ENCODE peak calls at places on chromosomes 1 and 21, in seven cellular contexts. Y is foreskin fibroblast; I is activated CD8-positive, alpha-beta memory T cell treated with anti-CD3 and anti-CD28 coated beads for 1 hour; G is cardiac fibroblast; H is OCI-LY7; B is neural progenitor cell; O is fibroblast of pulmonary artery. P is an unnamed sample.

GRCh38 chr21:38349111-38349746 is 92.4 kb downstream of the KCNJ15 start:
- DNase-seq in Y (no peak), I (no peak), G (peak), H (no peak), B (no peak), O (peak), P (no peak)

GRCh38 chr1:22836846-22837245 is 126.2 kb downstream of the EPHB2 start:
- DNase-seq in Y (no peak), I (no peak), G (no peak), H (no peak), B (no peak), O (no peak), P (no peak)

GRCh38 chr1:197910120-197911110 is 6.8 kb upstream of the LHX9 start:
- DNase-seq in Y (no peak), I (no peak), G (no peak), H (no peak), B (peak), O (no peak), P (no peak)

GRCh38 chr1:61132176-61133047 is 50.1 kb downstream of the NFIA start:
- DNase-seq in Y (no peak), I (no peak), G (peak), H (no peak), B (peak), O (peak), P (no peak)

GRCh38 chr21:36323032-36323431 is 3.0 kb downstream of the MORC3 start:
- DNase-seq in Y (no peak), I (no peak), G (peak), H (no peak), B (no peak), O (no peak), P (peak)

GRCh38 chr21:45559216-45560105 is 17.2 kb upstream of the SLC19A1 start:
- DNase-seq in Y (no peak), I (no peak), G (no peak), H (no peak), B (no peak), O (no peak), P (no peak)

GRCh38 chr21:26405071-26405470 is 168.0 kb downstream of the CYYR1 start:
- DNase-seq in Y (no peak), I (no peak), G (peak), H (no peak), B (no peak), O (peak), P (peak)

GRCh38 chr1:64940026-64940425 is 26.3 kb downstream of the JAK1 start:
- DNase-seq in Y (no peak), I (no peak), G (peak), H (no peak), B (no peak), O (peak), P (no peak)

GRCh38 chr1:72284398-72285073 is 2.2 kb upstream of the NEGR1 start:
- DNase-seq in Y (peak), I (no peak), G (peak), H (no peak), B (peak), O (peak), P (peak)

GRCh38 chr21:35020446-35020845 is 28.7 kb downstream of the RUNX1 start:
- DNase-seq in Y (no peak), I (no peak), G (no peak), H (peak), B (no peak), O (no peak), P (no peak)

GRCh38 chr1:204327359-204327758 is 32.4 kb downstream of the PLEKHA6 start:
- DNase-seq in Y (no peak), I (no peak), G (no peak), H (no peak), B (no peak), O (no peak), P (no peak)

GRCh38 chr1:207923561-207923960 is 12.6 kb upstream of the CD34 start:
- DNase-seq in Y (no peak), I (no peak), G (no peak), H (no peak), B (peak), O (no peak), P (no peak)

GRCh38 chr1:234926574-234927311 is 201.9 kb downstream of the TOMM20 start:
- DNase-seq in Y (no peak), I (no peak), G (no peak), H (peak), B (no peak), O (no peak), P (no peak)

GRCh38 chr1:53390261-53390660 is 62.4 kb upstream of the LRP8 start:
- DNase-seq in Y (no peak), I (no peak), G (no peak), H (peak), B (no peak), O (no peak), P (no peak)

GRCh38 chr1:225426395-225427248 is 1.2 kb downstream of the LBR start:
- DNase-seq in Y (peak), I (no peak), G (peak), H (peak), B (peak), O (peak), P (peak)

GRCh38 chr1:167516404-167517388 is 1.6 kb downstream of the CD247 start:
- DNase-seq in Y (no peak), I (no peak), G (no peak), H (no peak), B (no peak), O (no peak), P (no peak)

GRCh38 chr1:24386241-24386640 is 27.3 kb downstream of the STPG1 start:
- DNase-seq in Y (peak), I (no peak), G (no peak), H (no peak), B (no peak), O (no peak), P (no peak)

GRCh38 chr1:210374600-210374953 is 45.9 kb downstream of the HHAT start:
- DNase-seq in Y (no peak), I (no peak), G (no peak), H (no peak), B (no peak), O (no peak), P (no peak)

GRCh38 chr1:246689409-246689997 is 34.7 kb upstream of the SCCPDH start:
- DNase-seq in Y (no peak), I (no peak), G (peak), H (peak), B (peak), O (peak), P (peak)

GRCh38 chr1:94144836-94145235 is 23.9 kb upstream of the ABCA4 start:
- DNase-seq in Y (no peak), I (no peak), G (no peak), H (no peak), B (no peak), O (no peak), P (no peak)

GRCh38 chr1:226268421-226269124 is 40.4 kb downstream of the LIN9 start:
- DNase-seq in Y (peak), I (no peak), G (peak), H (no peak), B (no peak), O (peak), P (peak)

GRCh38 chr1:227902641-227902990 is 45.1 kb downstream of the WNT9A start:
- DNase-seq in Y (no peak), I (no peak), G (no peak), H (no peak), B (no peak), O (no peak), P (no peak)

GRCh38 chr1:100051893-100052292 is 80.8 kb downstream of the SASS6 start:
- DNase-seq in Y (no peak), I (no peak), G (no peak), H (no peak), B (no peak), O (no peak), P (no peak)

GRCh38 chr1:175188936-175189335 is 3.6 kb downstream of the KIAA0040 start:
- DNase-seq in Y (no peak), I (peak), G (no peak), H (peak), B (no peak), O (no peak), P (no peak)

GRCh38 chr1:10152709-10153284 is 57.6 kb upstream of the KIF1B start:
- DNase-seq in Y (peak), I (no peak), G (peak), H (peak), B (peak), O (peak), P (peak)

GRCh38 chr1:71295340-71295739 is 214.5 kb upstream of the ZRANB2 start:
- DNase-seq in Y (no peak), I (no peak), G (no peak), H (no peak), B (no peak), O (no peak), P (no peak)

GRCh38 chr21:33854604-33855003 is 61.0 kb downstream of the ATP5PO start:
- DNase-seq in Y (no peak), I (no peak), G (peak), H (no peak), B (no peak), O (no peak), P (peak)

GRCh38 chr21:31117046-31117916 is 79.0 kb upstream of the KRTAP19-8 start:
- DNase-seq in Y (peak), I (no peak), G (peak), H (no peak), B (no peak), O (peak), P (peak)

GRCh38 chr1:197911172-197911856 is 5.9 kb upstream of the LHX9 start:
- DNase-seq in Y (no peak), I (no peak), G (no peak), H (no peak), B (peak), O (no peak), P (peak)

GRCh38 chr1:20477355-20478071 is 8.5 kb downstream of the CAMK2N1 start:
- DNase-seq in Y (no peak), I (no peak), G (no peak), H (no peak), B (no peak), O (no peak), P (no peak)

GRCh38 chr1:160624464-160624863 is 22.4 kb downstream of the SLAMF1 start:
- DNase-seq in Y (no peak), I (no peak), G (no peak), H (peak), B (no peak), O (no peak), P (no peak)

GRCh38 chr1:172325562-172325961 is 94.9 kb upstream of the C1orf105 start:
- DNase-seq in Y (peak), I (no peak), G (peak), H (no peak), B (no peak), O (peak), P (peak)